ENCODE peak calls at places on chromosomes 16 and 17, in five cellular contexts. F is stimulated activated naive CD8-positive, alpha-beta T cell treated with anti-CD3 and anti-CD28 coated beads, Interleukin-15, Interleukin-2, amounts not matched to agents 100 U/mL and 50 U/mL, for 24 hours; P is stimulated activated CD4-positive, alpha-beta T cell treated with anti-CD3 and anti-CD28 coated beads, Interleukin-1b, Interleukin-23, amount 100 ng/mL, for 4 hours; B is NCI-H2029 treated with DMSO at 0.1 percent for 48 hours; K is ACHN. D is an unnamed sample.

GRCh38 chr17:68656666-68657065 is 55.5 kb upstream of the FAM20A start:
- DNase-seq in F (no peak), K (no peak), P (no peak), B (no peak), D (no peak)

GRCh38 chr17:66580178-66580577 is 254.7 kb upstream of the CACNG5 start:
- DNase-seq in P (no peak), B (no peak), F (no peak), K (peak), D (no peak)

GRCh38 chr17:73802314-73802713 is 158.1 kb upstream of the SDK2 start:
- DNase-seq in P (no peak), F (no peak), K (no peak), B (peak), D (no peak)

GRCh38 chr16:21158208-21159110 is at the start of gene LDAF1:
- DNase-seq in F (peak), P (peak), B (peak), K (peak), D (peak)

GRCh38 chr17:80930335-80931040 is 61.2 kb upstream of the CHMP6 start:
- DNase-seq in B (no peak), P (no peak), K (no peak), F (no peak), D (no peak)

GRCh38 chr17:40514013-40514875 is 12.8 kb upstream of the TNS4 start:
- DNase-seq in P (no peak), K (no peak), B (no peak), F (no peak), D (peak)

GRCh38 chr17:2050246-2050866 is 4.5 kb upstream of the HIC1 start:
- DNase-seq in K (peak), B (no peak), P (peak), F (peak), D (no peak)

GRCh38 chr16:83603981-83604570 is 203.7 kb upstream of the HSBP1 start:
- DNase-seq in P (no peak), F (no peak), K (no peak), B (no peak), D (peak)

GRCh38 chr17:16407911-16408588 is 7.3 kb upstream of the TRPV2 start:
- DNase-seq in F (peak), K (peak), P (no peak), B (no peak), D (no peak)

GRCh38 chr16:81480856-81481821 is 36.5 kb downstream of the CMIP start:
- DNase-seq in P (no peak), K (no peak), B (no peak), F (peak), D (no peak)

GRCh38 chr16:88989852-88990547 is 13.0 kb upstream of the CBFA2T3 start:
- DNase-seq in F (no peak), P (no peak), B (no peak), K (no peak), D (no peak)

GRCh38 chr16:85589688-85590505 is 23.2 kb upstream of the GSE1 start:
- DNase-seq in K (no peak), F (no peak), P (no peak), B (no peak), D (no peak)

GRCh38 chr17:75503337-75503950 is 11.9 kb downstream of the CASKIN2 start:
- DNase-seq in P (no peak), B (no peak), F (no peak), K (no peak), D (no peak)

GRCh38 chr17:40956401-40957254 is 10.1 kb downstream of the KRT39 start:
- DNase-seq in K (no peak), F (no peak), B (no peak), P (no peak), D (no peak)

GRCh38 chr16:7185689-7186088 is 147.0 kb upstream of the RBFOX1 start:
- DNase-seq in P (no peak), F (no peak), K (peak), B (no peak), D (no peak)

GRCh38 chr17:53462393-53462811 is 360.3 kb upstream of the KIF2B start:
- DNase-seq in B (no peak), F (no peak), P (no peak), K (peak), D (no peak)

GRCh38 chr16:12801511-12802042 is 2.1 kb downstream of the CPPED1 start:
- DNase-seq in F (peak), B (no peak), P (no peak), K (no peak), D (no peak)

GRCh38 chr16:84450176-84450865 is 54.1 kb downstream of the MEAK7 start:
- DNase-seq in B (no peak), F (no peak), P (no peak), K (no peak), D (no peak)

GRCh38 chr16:2610781-2611498 is 71.4 kb upstream of the KCTD5 start:
- DNase-seq in B (no peak), P (no peak), K (no peak), F (no peak), D (no peak)

GRCh38 chr17:17511293-17511741 is 15.1 kb upstream of the RASD1 start:
- DNase-seq in K (no peak), F (no peak), P (no peak), B (no peak), D (no peak)

GRCh38 chr16:50862818-50863672 is 121.2 kb downstream of the CYLD start:
- DNase-seq in P (no peak), K (no peak), F (no peak), B (no peak), D (no peak)

D was measured in suprapubic skin.